ENCODE peak calls at places on chromosomes 2 and 18, in seven cellular contexts. W is endodermal cell; V is activated CD4-positive, alpha-beta T cell treated with anti-CD3 and anti-CD28 coated beads, Interleukin-2, amount 10 ng/mL, durations not matched to agents 24 days and 14 days; P is DMS53; N is renal cortical epithelial cell; G is GM12864; M is NCI-H1417. E is an unnamed sample.

GRCh38 chr2:67974564-67975430 is 88.0 kb downstream of the C1D start:
- DNase-seq in V (no peak), P (no peak), N (peak; percentile 38), W (no peak), G (no peak), M (no peak), E (no peak)

GRCh38 chr2:224546926-224547325 is 38.2 kb downstream of the CUL3 start:
- DNase-seq in N (no peak), P (no peak), V (peak; percentile 21), W (no peak), G (no peak), M (no peak), E (no peak)

GRCh38 chr2:70992945-70993688 is 1.6 kb downstream of the TEX261 start:
- DNase-seq in V (no peak), M (no peak), W (peak; percentile 29), P (no peak), G (no peak), N (no peak), E (no peak)

GRCh38 chr2:237665713-237666143 is 38.3 kb downstream of the LRRFIP1 start:
- DNase-seq in G (no peak), M (no peak), P (peak; percentile 82), W (peak; percentile 75), N (peak; percentile 85), V (no peak), E (no peak)

GRCh38 chr2:109089602-109090300 is 39.3 kb upstream of the SH3RF3 start:
- DNase-seq in V (no peak), M (no peak), G (no peak), N (no peak), P (no peak), W (no peak), E (no peak)

GRCh38 chr2:69572640-69573039 is 70.9 kb downstream of the AAK1 start:
- DNase-seq in W (no peak), N (peak; percentile 81), M (no peak), G (no peak), V (no peak), P (no peak), E (peak; percentile 30)

GRCh38 chr2:183250472-183250871 is 126.2 kb downstream of the NUP35 start:
- DNase-seq in M (no peak), G (no peak), P (no peak), W (no peak), N (no peak), V (no peak), E (no peak)

GRCh38 chr2:202339052-202339870 is 36.9 kb upstream of the BMPR2 start:
- DNase-seq in P (peak; percentile 95), M (no peak), N (no peak), G (no peak), W (no peak), V (no peak), E (peak; percentile 33)

GRCh38 chr2:70357076-70358071 is 55.5 kb upstream of the FAM136A start:
- DNase-seq in M (no peak), W (no peak), P (no peak), N (no peak), V (no peak), G (no peak), E (peak; percentile 26)

GRCh38 chr18:80037300-80037699 is 3.1 kb downstream of the RBFA start:
- DNase-seq in P (no peak), G (no peak), V (no peak), M (no peak), N (no peak), W (no peak), E (no peak)

GRCh38 chr2:18376936-18377335 is 183.5 kb downstream of the RDH14 start:
- DNase-seq in M (no peak), G (no peak), V (no peak), W (no peak), N (no peak), P (no peak), E (no peak)

GRCh38 chr2:234686088-234686890 is 189.4 kb upstream of the ARL4C start:
- DNase-seq in V (no peak), M (no peak), G (no peak), P (no peak), W (peak; percentile 90), N (peak; percentile 82), E (no peak)

GRCh38 chr18:77110936-77111335 is 21.6 kb downstream of the MBP start:
- DNase-seq in P (no peak), G (no peak), V (no peak), W (peak; percentile 32), M (no peak), N (no peak), E (no peak)

GRCh38 chr2:8669157-8669852 is 12.6 kb upstream of the ID2 start:
- DNase-seq in V (no peak), G (no peak), P (no peak), M (no peak), W (no peak), N (peak; percentile 89), E (no peak)

GRCh38 chr2:138124521-138124920 is 160.2 kb downstream of the HNMT start:
- DNase-seq in P (no peak), N (no peak), M (no peak), W (no peak), G (no peak), V (no peak), E (no peak)

GRCh38 chr2:199680482-199680881 is 170.5 kb downstream of the FTCDNL1 start:
- DNase-seq in V (no peak), M (no peak), G (no peak), W (no peak), N (no peak), P (no peak), E (no peak)

GRCh38 chr2:196233808-196234501 is 62.6 kb upstream of the STK17B start:
- DNase-seq in N (no peak), V (peak; percentile 80), G (no peak), M (no peak), P (peak; percentile 39), W (no peak), E (no peak)

GRCh38 chr2:196372811-196373664 is 201.7 kb upstream of the STK17B start:
- DNase-seq in M (no peak), G (no peak), N (no peak), V (no peak), W (no peak), P (no peak), E (no peak)

GRCh38 chr2:30030361-30030760 is 109.0 kb upstream of the ALK start:
- DNase-seq in V (no peak), M (no peak), N (peak; percentile 14), G (no peak), W (no peak), P (peak; percentile 52), E (no peak)